ENCODE peak calls at places on chromosomes 6 and 20, in seven cellular contexts. B, R, I, A, Z, M and N are unnamed samples.

GRCh38 chr6:46274502-46274901 is 103.7 kb upstream of the ENPP5 start:
- DNase-seq in B (no peak), R (no peak), I (no peak), A (no peak), Z (no peak), M (no peak), N (no peak)

GRCh38 chr6:15352884-15353283 is 107.0 kb downstream of the JARID2 start:
- DNase-seq in B (peak; percentile 44), R (no peak), I (no peak), A (no peak), Z (no peak), M (no peak), N (no peak)

GRCh38 chr6:90080876-90081464 is 186.7 kb downstream of the GJA10 start:
- DNase-seq in B (no peak), R (no peak), I (no peak), A (no peak), Z (no peak), M (no peak), N (peak; percentile 42)

GRCh38 chr20:4216866-4217265 is 201.5 kb upstream of the RNF24 start:
- DNase-seq in B (no peak), R (no peak), I (peak; percentile 35), A (no peak), Z (no peak), M (no peak), N (no peak)

GRCh38 chr6:11036977-11037430 is 7.1 kb downstream of the ELOVL2 start:
- DNase-seq in B (no peak), R (no peak), I (no peak), A (no peak), Z (no peak), M (no peak), N (no peak)

GRCh38 chr20:48787861-48788375 is 39.9 kb downstream of the PREX1 start:
- DNase-seq in B (peak; percentile 45), R (no peak), I (no peak), A (no peak), Z (no peak), M (no peak), N (no peak)

GRCh38 chr6:167073679-167074274 is 49.1 kb upstream of the CCR6 start:
- DNase-seq in B (no peak), R (no peak), I (no peak), A (no peak), Z (no peak), M (no peak), N (no peak)

GRCh38 chr20:52047811-52048302 is 143.7 kb downstream of the ZFP64 start:
- DNase-seq in B (peak; percentile 23), R (peak; percentile 6), I (no peak), A (peak; percentile 7), Z (no peak), M (no peak), N (no peak)

GRCh38 chr20:10074513-10074912 is 39.7 kb downstream of the ANKEF1 start:
- DNase-seq in B (peak; percentile 82), R (no peak), I (no peak), A (peak; percentile 28), Z (no peak), M (no peak), N (no peak)

GRCh38 chr6:125791151-125791819 is 525 bp downstream of the NCOA7 start:
- DNase-seq in B (peak; percentile 58), R (peak; percentile 30), I (no peak), A (peak; percentile 36), Z (no peak), M (no peak), N (peak; percentile 33)

GRCh38 chr6:66578362-66578761 is 871.3 kb upstream of the EYS start:
- DNase-seq in B (no peak), R (no peak), I (no peak), A (no peak), Z (no peak), M (no peak), N (no peak)

GRCh38 chr6:30955367-30956042 is 14.7 kb downstream of the MUCL3 start:
- DNase-seq in B (peak; percentile 36), R (peak; percentile 58), I (peak; percentile 59), A (peak; percentile 72), Z (peak; percentile 39), M (peak; percentile 80), N (peak; percentile 67)

GRCh38 chr6:132960720-132961119 is 146.4 kb downstream of the RPS12 start:
- DNase-seq in B (no peak), R (no peak), I (no peak), A (peak; percentile 45), Z (no peak), M (no peak), N (no peak)
- TF ChIP-seq CTCF in B (no peak), R (no peak), I (no peak), A (no peak), Z (no peak), M (no peak), N (no peak)

GRCh38 chr6:169097336-169098052 is 156.2 kb downstream of the THBS2 start:
- DNase-seq in B (peak; percentile 96), R (no peak), I (no peak), A (no peak), Z (no peak), M (no peak), N (no peak)

GRCh38 chr6:169098136-169098535 is 155.5 kb downstream of the THBS2 start:
- DNase-seq in B (no peak), R (no peak), I (no peak), A (no peak), Z (no peak), M (no peak), N (no peak)

GRCh38 chr6:169101981-169102380 is 151.7 kb downstream of the THBS2 start:
- DNase-seq in B (peak; percentile 8), R (no peak), I (no peak), A (no peak), Z (no peak), M (no peak), N (no peak)

GRCh38 chr6:169101036-169101805 is 152.4 kb downstream of the THBS2 start:
- DNase-seq in B (no peak), R (no peak), I (no peak), A (no peak), Z (no peak), M (no peak), N (no peak)

DNA sequence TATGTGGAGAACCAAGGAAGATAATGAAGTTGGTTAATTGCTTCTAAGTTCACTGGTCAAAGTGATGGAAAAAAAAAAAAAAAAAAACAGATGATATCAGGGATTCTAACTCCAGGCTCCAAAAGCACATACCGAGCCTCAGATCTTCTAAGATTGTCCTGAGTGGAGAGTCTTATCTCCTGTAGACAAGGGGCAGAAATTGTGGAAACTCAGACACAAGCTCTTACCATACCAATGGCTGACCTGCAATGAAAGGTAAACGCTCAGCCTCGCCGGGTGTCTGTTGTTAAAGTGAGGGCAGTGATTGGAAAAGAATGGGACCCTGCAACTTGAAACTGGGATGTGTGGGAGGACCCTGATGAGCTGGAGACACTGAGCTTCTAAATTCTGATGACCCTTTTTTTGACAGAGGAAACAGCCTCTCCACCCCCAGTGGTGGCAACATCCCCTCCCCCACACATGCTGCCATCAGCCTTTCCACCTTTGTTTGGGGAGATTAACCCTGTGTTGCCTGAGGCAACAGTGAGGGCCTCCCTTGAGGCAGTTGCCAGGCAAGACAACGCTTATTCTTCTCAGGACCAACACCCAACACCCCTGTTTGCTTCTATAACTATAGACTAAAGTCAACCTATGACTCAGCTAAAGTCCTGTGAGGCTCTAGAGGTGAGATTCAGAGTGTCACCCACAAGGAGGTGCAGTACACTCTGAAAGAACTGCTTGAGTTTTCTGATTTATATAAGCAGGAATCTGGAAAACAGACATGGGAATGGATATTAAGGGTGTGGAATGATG is 154.0 kb downstream of the THBS2 start:
- DNase-seq in B (peak; percentile 43), R (no peak), I (no peak), A (no peak), Z (no peak), M (no peak), N (no peak)
- TF ChIP-seq CTCF in B (no peak), R (no peak), I (no peak), A (no peak), Z (no peak), M (no peak), N (no peak)

DNA sequence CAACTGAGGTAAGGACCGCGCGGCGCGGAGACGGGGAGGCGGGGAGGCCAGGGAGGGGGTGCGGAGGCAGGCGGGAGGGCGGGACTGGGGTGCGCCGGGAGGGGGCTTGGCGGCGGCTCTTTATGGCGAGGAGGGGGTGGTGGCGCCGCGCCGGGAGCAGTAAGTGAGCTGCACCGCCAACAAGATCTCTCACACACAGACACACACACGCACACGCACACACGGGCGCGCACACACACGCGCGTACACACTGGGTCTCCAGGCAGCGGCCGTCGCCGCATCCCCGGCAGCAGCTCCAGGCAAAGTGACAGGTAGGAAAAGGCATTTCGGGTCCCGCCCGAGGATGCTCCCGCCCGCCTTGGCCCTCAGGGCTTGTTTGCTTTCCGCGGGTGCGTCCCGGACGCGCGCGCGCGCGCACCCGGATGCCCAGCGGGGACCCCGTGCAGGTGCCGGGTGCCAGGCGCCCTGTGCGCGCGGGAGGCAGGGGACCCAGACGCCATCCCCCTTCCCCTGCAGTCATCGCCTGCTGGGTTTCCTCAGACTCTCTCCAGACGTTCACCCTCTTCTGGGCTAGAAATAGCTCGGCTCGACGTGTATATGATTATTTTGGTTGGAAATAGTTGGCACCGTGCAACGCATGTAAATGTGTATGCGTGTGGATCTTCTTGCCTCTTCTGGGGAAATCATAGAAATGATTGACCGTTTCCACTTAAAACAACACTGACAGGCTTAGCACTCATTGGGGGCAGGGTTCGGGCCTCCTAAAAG is at the start of gene PLCB4:
- DNase-seq in B (peak; percentile 34), R (peak; percentile 51), I (peak; percentile 73), A (peak; percentile 51), Z (peak; percentile 43), M (peak; percentile 62), N (no peak)
- TF ChIP-seq CTCF in B (no peak), R (no peak), I (no peak), A (no peak), Z (no peak), M (no peak), N (no peak)

GRCh38 chr20:8018928-8019177 is 708 bp downstream of the TMX4 start:
- DNase-seq in B (peak; percentile 49), R (no peak), I (no peak), A (no peak), Z (no peak), M (no peak), N (no peak)
- TF ChIP-seq CTCF in B (no peak), R (no peak), I (no peak), A (no peak), Z (no peak), M (no peak), N (no peak)

DNA sequence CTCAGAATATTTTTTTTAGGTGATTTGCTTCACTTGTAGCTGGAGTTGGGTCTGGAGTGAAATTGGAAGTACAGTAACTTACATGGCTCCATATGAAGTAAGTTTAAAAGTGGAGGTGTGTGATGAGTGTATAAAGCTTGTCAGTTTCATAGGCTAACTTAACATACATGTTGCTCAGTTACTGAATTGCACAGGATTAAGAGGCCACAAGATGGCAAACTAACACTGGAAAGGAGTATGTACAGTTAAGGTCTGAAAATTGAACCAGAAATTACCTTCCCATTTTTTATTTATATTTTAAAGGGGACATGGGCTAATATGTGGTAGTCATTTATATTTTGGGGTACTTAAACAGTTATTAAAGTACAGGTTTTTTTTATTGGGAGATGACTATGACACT is 45.3 kb upstream of the SMIM8 start:
- DNase-seq in B (peak; percentile 33), R (no peak), I (no peak), A (no peak), Z (no peak), M (no peak), N (no peak)
- TF ChIP-seq CTCF in B (peak; percentile 34), R (peak; percentile 26), I (no peak), A (no peak), Z (no peak), M (no peak), N (no peak)